ENCODE peak calls at places on chromosomes 11 and 22, in six cellular contexts. One of them, this sample, is unnamed.

GRCh38 chr11:96333076-96333744 is 9.8 kb downstream of the MAML2 start:
- DNase-seq in AG09319: no peak
- DNase-seq in lower lobe of right lung: no peak
- DNase-seq in natural killer cell: no peak
- DNase-seq in Panc1: no peak
- DNase-seq in colonic mucosa: no peak
- DNase-seq in this sample: no peak

GRCh38 chr11:123176785-123177184 is 18.3 kb downstream of the CLMP start:
- DNase-seq in colonic mucosa: no peak
- DNase-seq in natural killer cell: no peak
- DNase-seq in Panc1: no peak
- DNase-seq in lower lobe of right lung: no peak
- DNase-seq in AG09319: no peak
- DNase-seq in this sample: no peak

GRCh38 chr22:24137595-24137994 is 43.7 kb upstream of the SUSD2 start:
- DNase-seq in Panc1: no peak
- DNase-seq in natural killer cell: no peak
- DNase-seq in colonic mucosa: no peak
- DNase-seq in AG09319: peak; percentile 54
- DNase-seq in lower lobe of right lung: no peak
- DNase-seq in this sample: no peak

GRCh38 chr22:26501996-26502395 is 10.3 kb downstream of the TFIP11 start:
- DNase-seq in lower lobe of right lung: no peak
- DNase-seq in colonic mucosa: no peak
- DNase-seq in AG09319: no peak
- DNase-seq in natural killer cell: no peak
- DNase-seq in Panc1: no peak
- DNase-seq in this sample: no peak

GRCh38 chr22:23226497-23226850 is 46.2 kb downstream of the BCR start:
- DNase-seq in Panc1: no peak
- DNase-seq in colonic mucosa: no peak
- DNase-seq in natural killer cell: no peak
- DNase-seq in lower lobe of right lung: peak; percentile 13
- DNase-seq in AG09319: no peak
- DNase-seq in this sample: no peak

GRCh38 chr11:57278721-57279095 is 41.7 kb upstream of the APLNR start:
- DNase-seq in Panc1: no peak
- DNase-seq in lower lobe of right lung: no peak
- DNase-seq in AG09319: no peak
- DNase-seq in natural killer cell: no peak
- DNase-seq in colonic mucosa: no peak
- DNase-seq in this sample: no peak

GRCh38 chr22:27097933-27098332 is 440.5 kb downstream of the MIAT start:
- DNase-seq in lower lobe of right lung: no peak
- DNase-seq in colonic mucosa: no peak
- DNase-seq in natural killer cell: no peak
- DNase-seq in Panc1: no peak
- DNase-seq in AG09319: no peak
- DNase-seq in this sample: no peak

GRCh38 chr11:134052988-134053945 is 15.6 kb upstream of the JAM3 start:
- DNase-seq in lower lobe of right lung: no peak
- DNase-seq in AG09319: no peak
- DNase-seq in colonic mucosa: no peak
- DNase-seq in Panc1: no peak
- DNase-seq in natural killer cell: no peak
- DNase-seq in this sample: no peak

GRCh38 chr22:42433754-42434153 is 1.6 kb upstream of the NFAM1 start:
- DNase-seq in colonic mucosa: no peak
- DNase-seq in Panc1: no peak
- DNase-seq in AG09319: no peak
- DNase-seq in natural killer cell: no peak
- DNase-seq in lower lobe of right lung: no peak
- DNase-seq in this sample: no peak

GRCh38 chr11:12587333-12587997 is 86.8 kb upstream of the TEAD1 start:
- DNase-seq in Panc1: no peak
- DNase-seq in lower lobe of right lung: no peak
- DNase-seq in natural killer cell: no peak
- DNase-seq in colonic mucosa: no peak
- DNase-seq in AG09319: no peak
- DNase-seq in this sample: peak; percentile 32

GRCh38 chr22:50676211-50676636 is 3.6 kb downstream of the SHANK3 start:
- DNase-seq in Panc1: no peak
- DNase-seq in natural killer cell: no peak
- DNase-seq in colonic mucosa: no peak
- DNase-seq in lower lobe of right lung: no peak
- DNase-seq in AG09319: no peak
- DNase-seq in this sample: no peak

GRCh38 chr11:92245700-92246270 is 21.2 kb downstream of the FAT3 start:
- DNase-seq in AG09319: no peak
- DNase-seq in lower lobe of right lung: no peak
- DNase-seq in colonic mucosa: no peak
- DNase-seq in Panc1: no peak
- DNase-seq in natural killer cell: no peak
- DNase-seq in this sample: no peak

GRCh38 chr11:963852-964251 is 38.2 kb downstream of the AP2A2 start:
- DNase-seq in lower lobe of right lung: no peak
- DNase-seq in AG09319: no peak
- DNase-seq in colonic mucosa: no peak
- DNase-seq in Panc1: no peak
- DNase-seq in natural killer cell: no peak
- DNase-seq in this sample: no peak

GRCh38 chr11:131370090-131370751 is at the start of gene NTM:
- DNase-seq in Panc1: no peak
- DNase-seq in lower lobe of right lung: no peak
- DNase-seq in natural killer cell: no peak
- DNase-seq in colonic mucosa: peak; percentile 59
- DNase-seq in AG09319: peak; percentile 18
- DNase-seq in this sample: no peak

GRCh38 chr11:33045551-33046255 is 6.3 kb downstream of the TCP11L1 start:
- DNase-seq in lower lobe of right lung: no peak
- DNase-seq in Panc1: no peak
- DNase-seq in natural killer cell: no peak
- DNase-seq in AG09319: no peak
- DNase-seq in colonic mucosa: peak; percentile 80
- DNase-seq in this sample: peak; percentile 69

GRCh38 chr11:44760917-44761545 is 34.3 kb downstream of the TSPAN18 start:
- DNase-seq in AG09319: peak; percentile 29
- DNase-seq in Panc1: peak; percentile 27
- DNase-seq in natural killer cell: no peak
- DNase-seq in lower lobe of right lung: no peak
- DNase-seq in colonic mucosa: no peak
- DNase-seq in this sample: peak; percentile 43

GRCh38 chr11:108929241-108929640 is 264.4 kb downstream of the DDX10 start:
- DNase-seq in colonic mucosa: no peak
- DNase-seq in natural killer cell: no peak
- DNase-seq in lower lobe of right lung: no peak
- DNase-seq in Panc1: peak; percentile 94
- DNase-seq in AG09319: peak; percentile 72
- DNase-seq in this sample: no peak

GRCh38 chr22:36377022-36377631 is 10.6 kb downstream of the MYH9 start:
- DNase-seq in colonic mucosa: no peak
- DNase-seq in lower lobe of right lung: no peak
- DNase-seq in natural killer cell: no peak
- DNase-seq in AG09319: no peak
- DNase-seq in Panc1: no peak
- DNase-seq in this sample: no peak

GRCh38 chr22:41048791-41049717 is 43.3 kb upstream of the EP300 start:
- DNase-seq in lower lobe of right lung: peak; percentile 61
- DNase-seq in Panc1: no peak
- DNase-seq in natural killer cell: no peak
- DNase-seq in colonic mucosa: peak; percentile 52
- DNase-seq in AG09319: peak; percentile 63
- DNase-seq in this sample: peak; percentile 33

GRCh38 chr11:7538023-7538422 is 24.2 kb downstream of the PPFIBP2 start:
- DNase-seq in colonic mucosa: peak; percentile 24
- DNase-seq in Panc1: no peak
- DNase-seq in AG09319: no peak
- DNase-seq in natural killer cell: no peak
- DNase-seq in lower lobe of right lung: no peak
- DNase-seq in this sample: no peak

GRCh38 chr11:110182886-110183285 is 89.7 kb downstream of the ZC3H12C start:
- DNase-seq in Panc1: no peak
- DNase-seq in colonic mucosa: no peak
- DNase-seq in lower lobe of right lung: no peak
- DNase-seq in natural killer cell: no peak
- DNase-seq in AG09319: no peak
- DNase-seq in this sample: no peak

GRCh38 chr22:44623771-44624510 is 78.1 kb upstream of the PRR5 start:
- DNase-seq in lower lobe of right lung: peak; percentile 39
- DNase-seq in natural killer cell: no peak
- DNase-seq in AG09319: no peak
- DNase-seq in Panc1: no peak
- DNase-seq in colonic mucosa: no peak
- DNase-seq in this sample: peak; percentile 52
- TF ChIP-seq CTCF in lower lobe of right lung: no peak
- TF ChIP-seq CTCF in natural killer cell: no peak
- TF ChIP-seq CTCF in AG09319: peak; percentile 51
- TF ChIP-seq CTCF in Panc1: peak; percentile 85
- TF ChIP-seq CTCF in colonic mucosa: no peak
- TF ChIP-seq CTCF in this sample: peak; percentile 44

GRCh38 chr11:113449743-113450142 is 25.5 kb downstream of the DRD2 start:
- DNase-seq in AG09319: no peak
- DNase-seq in lower lobe of right lung: no peak
- DNase-seq in colonic mucosa: no peak
- DNase-seq in Panc1: no peak
- DNase-seq in natural killer cell: no peak
- DNase-seq in this sample: no peak

GRCh38 chr11:113446938-113447337 is 28.3 kb downstream of the DRD2 start:
- DNase-seq in AG09319: no peak
- DNase-seq in natural killer cell: no peak
- DNase-seq in lower lobe of right lung: no peak
- DNase-seq in Panc1: no peak
- DNase-seq in colonic mucosa: no peak
- DNase-seq in this sample: no peak

GRCh38 chr11:113446112-113446511 is 29.1 kb downstream of the DRD2 start:
- DNase-seq in natural killer cell: no peak
- DNase-seq in Panc1: no peak
- DNase-seq in AG09319: no peak
- DNase-seq in colonic mucosa: no peak
- DNase-seq in lower lobe of right lung: no peak
- DNase-seq in this sample: no peak

GRCh38 chr11:113447621-113448310 is 27.4 kb downstream of the DRD2 start:
- DNase-seq in Panc1: no peak
- DNase-seq in colonic mucosa: no peak
- DNase-seq in natural killer cell: no peak
- DNase-seq in lower lobe of right lung: no peak
- DNase-seq in AG09319: no peak
- DNase-seq in this sample: no peak

DNA sequence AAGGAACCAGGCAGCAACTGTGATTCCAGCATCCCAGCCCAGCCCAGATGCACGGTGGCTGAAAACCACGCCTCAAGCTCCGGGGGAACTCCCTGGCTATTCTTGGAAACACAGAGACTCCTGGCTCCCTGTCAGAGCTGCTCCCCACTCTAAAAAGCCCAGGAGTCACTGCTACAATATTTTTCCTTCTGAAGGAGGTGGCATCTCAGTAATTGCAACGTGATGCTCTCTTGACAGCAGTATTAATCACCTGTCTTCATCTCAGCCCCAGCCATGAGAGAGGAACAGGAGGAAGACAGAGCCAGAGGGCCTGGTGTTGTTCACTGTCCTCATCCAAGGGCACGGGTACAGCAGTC is 26.9 kb downstream of the DRD2 start:
- DNase-seq in Panc1: no peak
- DNase-seq in natural killer cell: no peak
- DNase-seq in colonic mucosa: no peak
- DNase-seq in AG09319: no peak
- DNase-seq in lower lobe of right lung: no peak
- DNase-seq in this sample: no peak
- TF ChIP-seq CTCF in Panc1: no peak
- TF ChIP-seq CTCF in natural killer cell: no peak
- TF ChIP-seq CTCF in colonic mucosa: no peak
- TF ChIP-seq CTCF in AG09319: no peak
- TF ChIP-seq CTCF in lower lobe of right lung: no peak
- TF ChIP-seq CTCF in this sample: no peak

GRCh38 chr11:46382644-46383403 is 1.4 kb downstream of the MDK start:
- DNase-seq in natural killer cell: no peak
- DNase-seq in AG09319: no peak
- DNase-seq in colonic mucosa: peak; percentile 61
- DNase-seq in Panc1: no peak
- DNase-seq in lower lobe of right lung: no peak
- DNase-seq in this sample: no peak
- TF ChIP-seq CTCF in natural killer cell: no peak
- TF ChIP-seq CTCF in AG09319: peak; percentile 61
- TF ChIP-seq CTCF in colonic mucosa: peak; percentile 55
- TF ChIP-seq CTCF in Panc1: peak; percentile 87
- TF ChIP-seq CTCF in lower lobe of right lung: peak; percentile 52
- TF ChIP-seq CTCF in this sample: peak; percentile 40

GRCh38 chr22:18033204-18033998 is 9.0 kb upstream of the MICAL3 start:
- DNase-seq in AG09319: peak; percentile 44
- DNase-seq in lower lobe of right lung: no peak
- DNase-seq in Panc1: no peak
- DNase-seq in colonic mucosa: no peak
- DNase-seq in natural killer cell: no peak
- DNase-seq in this sample: no peak
- TF ChIP-seq CTCF in AG09319: no peak
- TF ChIP-seq CTCF in lower lobe of right lung: no peak
- TF ChIP-seq CTCF in Panc1: no peak
- TF ChIP-seq CTCF in colonic mucosa: no peak
- TF ChIP-seq CTCF in natural killer cell: no peak
- TF ChIP-seq CTCF in this sample: no peak

DNA sequence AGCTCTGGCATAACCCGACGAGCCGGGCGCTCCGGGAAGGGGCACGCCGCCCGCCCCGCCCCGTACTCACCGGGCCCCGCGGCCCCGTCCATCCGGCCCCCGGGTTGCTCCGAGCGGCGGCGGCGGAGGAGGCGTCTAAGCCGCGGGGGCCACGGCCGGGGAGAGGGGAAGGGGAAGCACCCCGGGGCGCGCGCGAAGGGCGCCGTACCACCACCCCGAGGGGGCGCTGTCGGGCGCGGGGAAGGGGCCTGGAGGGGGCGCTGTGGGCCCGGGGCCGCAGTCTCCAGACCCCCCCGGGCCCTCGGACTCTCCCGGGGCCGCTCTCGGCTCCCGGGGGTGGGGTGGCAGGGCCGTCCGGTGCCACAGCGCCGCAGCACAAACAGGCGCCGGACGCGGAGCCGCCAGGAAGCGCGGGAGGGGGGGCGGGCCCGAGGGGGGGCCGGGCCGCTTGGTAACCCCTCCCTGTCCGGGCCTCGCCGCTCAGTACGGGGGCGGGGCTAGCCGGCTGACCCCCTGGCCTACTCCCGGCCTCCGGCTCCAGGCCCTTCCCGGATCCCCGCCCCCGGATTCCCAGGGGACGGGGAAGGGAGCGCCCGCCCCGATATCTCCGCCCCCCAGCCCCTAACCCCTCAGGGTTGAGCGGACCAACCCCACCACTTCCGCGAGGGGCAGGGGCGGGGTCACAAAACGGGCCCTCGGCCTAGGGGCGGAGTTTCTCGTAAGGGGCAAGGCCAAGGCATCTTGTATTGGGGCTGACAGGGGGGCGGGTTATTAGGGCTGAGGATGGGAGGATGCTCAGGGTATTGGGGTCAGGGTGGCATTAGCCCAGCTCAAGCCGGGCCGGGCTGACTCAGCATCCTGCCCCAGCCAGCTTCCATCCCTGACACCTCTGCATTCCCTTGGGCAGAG is at the start of the genes EML3 and ROM1:
- DNase-seq in AG09319: peak; percentile 83
- DNase-seq in Panc1: no peak
- DNase-seq in lower lobe of right lung: peak; percentile 92
- DNase-seq in natural killer cell: peak; percentile 86
- DNase-seq in colonic mucosa: peak; percentile 92
- DNase-seq in this sample: peak; percentile 86
- TF ChIP-seq CTCF in AG09319: peak; percentile 58
- TF ChIP-seq CTCF in Panc1: peak; percentile 100
- TF ChIP-seq CTCF in lower lobe of right lung: peak; percentile 85
- TF ChIP-seq CTCF in natural killer cell: peak; percentile 97
- TF ChIP-seq CTCF in colonic mucosa: peak; percentile 95
- TF ChIP-seq CTCF in this sample: peak; percentile 99

GRCh38 chr11:62588966-62589637 is 2.2 kb downstream of the TUT1 start:
- DNase-seq in AG09319: no peak
- DNase-seq in lower lobe of right lung: no peak
- DNase-seq in colonic mucosa: no peak
- DNase-seq in natural killer cell: no peak
- DNase-seq in Panc1: no peak
- DNase-seq in this sample: no peak
- TF ChIP-seq CTCF in AG09319: no peak
- TF ChIP-seq CTCF in lower lobe of right lung: no peak
- TF ChIP-seq CTCF in colonic mucosa: no peak
- TF ChIP-seq CTCF in natural killer cell: no peak
- TF ChIP-seq CTCF in Panc1: peak; percentile 75
- TF ChIP-seq CTCF in this sample: peak; percentile 16